ENCODE peak calls at places on chromosomes 16 and 17, in six cellular contexts. U, Z, H, F, N and X are unnamed samples.

GRCh38 chr17:12973496-12974318 is 44.1 kb downstream of the ELAC2 start:
- DNase-seq in H (no peak), U (peak; percentile 61), F (no peak), N (no peak), Z (no peak), X (no peak)

GRCh38 chr16:69089091-69089912 is 16.2 kb upstream of the HAS3 start:
- DNase-seq in Z (peak; percentile 53), F (no peak), H (no peak), U (peak; percentile 66), N (no peak), X (peak; percentile 23)

GRCh38 chr16:85983064-85983463 is 84.1 kb downstream of the IRF8 start:
- DNase-seq in H (no peak), F (no peak), U (no peak), Z (no peak), N (no peak), X (no peak)

GRCh38 chr17:71019699-71020098 is 850.4 kb downstream of the KCNJ2 start:
- DNase-seq in F (no peak), U (no peak), N (no peak), H (no peak), Z (no peak), X (no peak)

GRCh38 chr17:77959926-77960521 is 1.5 kb downstream of the TNRC6C start:
- DNase-seq in Z (peak; percentile 60), H (no peak), N (peak; percentile 29), U (peak; percentile 57), F (peak; percentile 29), X (no peak)

GRCh38 chr17:50459756-50460155 is 8.9 kb downstream of the CHAD start:
- DNase-seq in Z (no peak), F (no peak), N (no peak), H (no peak), U (no peak), X (no peak)

GRCh38 chr16:59385953-59386352 is 651.8 kb upstream of the GOT2 start:
- DNase-seq in H (no peak), U (no peak), Z (peak; percentile 62), F (no peak), N (peak; percentile 88), X (no peak)

GRCh38 chr17:41131979-41132378 is 8.0 kb upstream of the KRTAP4-12 start:
- DNase-seq in U (no peak), Z (peak; percentile 67), N (no peak), F (no peak), H (no peak), X (no peak)

GRCh38 chr16:1152123-1152638 is 725 bp upstream of the CACNA1H start:
- DNase-seq in N (no peak), U (peak; percentile 65), F (peak; percentile 51), Z (no peak), H (no peak), X (no peak)

GRCh38 chr17:75087558-75088453 is at the start of gene SLC16A5:
- DNase-seq in Z (peak; percentile 55), N (peak; percentile 93), F (peak; percentile 65), U (peak; percentile 99), H (peak; percentile 75), X (peak; percentile 97)
- H4K8ac ChIP-seq in Z (peak within 1 kb of the TSS; percentile 100), N (peak within 1 kb of the TSS; percentile 100), F (peak within 1 kb of the TSS; percentile 74), U (no peak within 1 kb of the TSS), H (peak within 1 kb of the TSS; percentile 81), X (peak within 1 kb of the TSS; percentile 99)

GRCh38 chr16:54290203-54291106 is 3.9 kb upstream of the IRX3 start:
- DNase-seq in Z (no peak), F (peak; percentile 41), H (no peak), N (no peak), U (peak; percentile 50), X (no peak)
- H3K18ac ChIP-seq in Z (no peak overlapping the region), F (peak overlapping the region; percentile 92), H (peak overlapping the region; percentile 60), N (no peak overlapping the region), U (no peak overlapping the region), X (no peak overlapping the region)

GRCh38 chr16:12681653-12682052 is 122.0 kb downstream of the CPPED1 start:
- DNase-seq in U (no peak), N (no peak), Z (no peak), F (no peak), H (no peak), X (no peak)

GRCh38 chr16:12678983-12679382 is 124.7 kb downstream of the CPPED1 start:
- DNase-seq in F (no peak), Z (no peak), U (no peak), H (no peak), N (no peak), X (no peak)

GRCh38 chr16:12679660-12680272 is 123.9 kb downstream of the CPPED1 start:
- DNase-seq in F (no peak), U (no peak), Z (peak; percentile 24), N (peak; percentile 26), H (no peak), X (peak; percentile 78)

GRCh38 chr16:12682441-12682840 is 121.2 kb downstream of the CPPED1 start:
- DNase-seq in U (no peak), N (no peak), F (no peak), Z (no peak), H (no peak), X (no peak)

DNA sequence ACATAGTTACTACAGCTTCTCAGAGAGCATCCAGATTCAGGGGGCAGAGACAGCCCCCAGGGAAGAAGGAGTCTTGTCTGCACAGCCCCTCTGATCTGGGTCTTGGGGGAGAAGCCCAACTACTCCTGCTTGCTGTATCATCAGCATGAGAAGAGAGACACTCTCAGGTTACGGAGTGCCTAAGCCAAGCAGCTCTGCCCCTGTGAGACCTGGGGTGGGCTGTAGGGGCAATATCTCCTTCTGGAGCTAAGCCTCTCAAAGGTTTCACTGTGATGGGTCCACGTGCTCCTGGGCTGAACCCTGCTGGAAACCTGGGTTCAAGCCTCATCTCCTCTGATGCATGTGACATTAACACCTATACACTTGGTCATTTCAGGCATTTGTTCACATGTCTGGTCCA is 123.2 kb downstream of the CPPED1 start:
- DNase-seq in U (peak; percentile 46), H (no peak), N (no peak), Z (no peak), F (no peak), X (no peak)
- H3K14ac ChIP-seq in U (no peak overlapping the region), H (no peak overlapping the region), N (no peak overlapping the region), Z (no peak overlapping the region), F (no peak overlapping the region), X (no peak overlapping the region)

GRCh38 chr16:88452485-88453216 is 429 bp upstream of the ZFPM1 start:
- DNase-seq in N (peak; percentile 93), H (peak; percentile 91), F (peak; percentile 97), U (peak; percentile 96), Z (peak; percentile 89), X (peak; percentile 69)
- H4K8ac ChIP-seq in N (peak overlapping the region; percentile 90), H (peak overlapping the region; percentile 57), F (no peak overlapping the region), U (no peak overlapping the region), Z (peak overlapping the region; percentile 97), X (no peak overlapping the region)

DNA sequence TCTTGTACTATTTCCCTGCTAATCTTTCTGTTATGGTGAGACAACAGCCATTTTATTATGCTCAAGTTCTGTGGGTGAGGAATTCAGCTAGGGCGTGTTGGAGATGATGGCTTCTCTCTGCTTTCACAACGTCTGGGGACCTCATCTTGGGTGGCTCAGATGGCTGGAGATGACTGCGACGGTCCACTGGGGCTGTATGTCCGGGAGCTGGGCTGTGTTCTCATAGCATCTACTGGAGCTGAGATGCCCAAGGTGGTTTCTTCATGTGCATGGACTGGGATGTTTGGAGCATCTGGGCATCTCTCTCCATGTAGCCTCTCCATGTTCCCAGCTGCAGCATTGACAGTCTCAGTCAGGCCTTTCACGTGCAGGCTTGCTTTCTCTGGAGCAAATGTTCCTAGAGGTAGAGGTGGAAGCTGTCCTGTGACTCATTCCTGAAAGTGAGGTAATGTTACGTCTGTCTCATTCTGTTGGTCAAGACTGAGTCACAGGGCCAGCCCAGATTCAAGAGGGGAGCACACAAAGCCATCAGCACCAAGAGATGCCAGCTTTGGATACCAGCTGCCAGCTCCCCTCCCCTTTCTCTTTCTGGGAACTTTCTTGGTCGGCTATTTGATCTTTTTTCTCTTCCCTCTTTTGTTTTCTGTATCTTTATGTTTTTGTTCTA is 96.2 kb downstream of the RAP1GAP2 start:
- DNase-seq in H (no peak), F (no peak), N (peak; percentile 71), Z (peak; percentile 96), U (peak; percentile 35), X (peak; percentile 61)
- H3K18ac ChIP-seq in H (no peak overlapping the region), F (no peak overlapping the region), N (no peak overlapping the region), Z (no peak overlapping the region), U (no peak overlapping the region), X (no peak overlapping the region)